ENCODE peak calls at places on chromosomes 7 and 10, in seven cellular contexts. V, T, K, A, G, Q and H are unnamed samples.

GRCh38 chr7:116045532-116045931 is 15.0 kb upstream of the TFEC start:
- DNase-seq in Q (no peak), G (no peak), A (no peak), V (no peak), K (no peak), T (no peak), H (no peak)

GRCh38 chr10:58385784-58386112 is 538 bp downstream of the TFAM start:
- DNase-seq in T (peak), A (peak), Q (peak), K (peak), V (no peak), G (peak), H (peak)

GRCh38 chr7:30886608-30887011 is 25.0 kb upstream of the AQP1 start:
- DNase-seq in T (no peak), V (no peak), G (no peak), A (no peak), K (no peak), Q (no peak), H (peak)

GRCh38 chr7:112989531-112989930 is 97.1 kb downstream of the GPR85 start:
- DNase-seq in Q (no peak), G (no peak), V (no peak), T (no peak), A (no peak), K (no peak), H (peak)

GRCh38 chr7:25048444-25048834 is 68.5 kb upstream of the OSBPL3 start:
- DNase-seq in V (no peak), A (no peak), G (no peak), K (no peak), Q (no peak), T (no peak), H (no peak)

GRCh38 chr7:151091988-151092387 is 5.7 kb downstream of the AGAP3 start:
- DNase-seq in V (no peak), K (no peak), Q (no peak), A (no peak), G (no peak), T (no peak), H (no peak)

GRCh38 chr7:124764847-124765400 is 668 bp downstream of the GPR37 start:
- DNase-seq in Q (no peak), T (peak), A (no peak), K (peak), V (no peak), G (no peak), H (peak)

GRCh38 chr7:30519122-30519521 is 14.5 kb upstream of the GGCT start:
- DNase-seq in T (no peak), A (no peak), G (no peak), V (no peak), K (no peak), Q (no peak), H (no peak)

GRCh38 chr10:5659702-5660528 is 6.5 kb downstream of the ASB13 start:
- DNase-seq in K (peak), T (peak), G (peak), V (no peak), Q (peak), A (peak), H (peak)

GRCh38 chr10:46094197-46094500 is 48.1 kb upstream of the MSMB start:
- DNase-seq in A (no peak), Q (no peak), K (no peak), V (no peak), G (no peak), T (no peak), H (no peak)

GRCh38 chr10:102776779-102777417 is 33.1 kb downstream of the WBP1L start:
- DNase-seq in K (peak), A (peak), T (peak), V (peak), Q (peak), G (peak), H (peak)

GRCh38 chr7:23530355-23530754 is 1.4 kb downstream of the TRA2A start:
- DNase-seq in G (peak), Q (peak), T (no peak), A (peak), K (no peak), V (no peak), H (peak)

GRCh38 chr7:19392246-19392645 is 247.0 kb upstream of the FERD3L start:
- DNase-seq in A (peak), V (no peak), Q (peak), K (no peak), G (no peak), T (no peak), H (peak)

GRCh38 chr10:94546616-94547175 is 1.1 kb downstream of the HELLS start:
- DNase-seq in V (no peak), T (no peak), A (peak), K (no peak), Q (peak), G (no peak), H (peak)

GRCh38 chr10:22897371-22897770 is 30.5 kb upstream of the ARMC3 start:
- DNase-seq in G (no peak), V (no peak), Q (no peak), K (no peak), A (no peak), T (no peak), H (no peak)

GRCh38 chr7:116621649-116622048 is 50.3 kb upstream of the MET start:
- DNase-seq in G (no peak), A (peak), V (no peak), Q (no peak), K (no peak), T (no peak), H (no peak)

GRCh38 chr10:52768114-52768532 is 4.5 kb downstream of the MBL2 start:
- DNase-seq in G (peak), Q (no peak), A (no peak), T (no peak), V (no peak), K (no peak), H (no peak)

GRCh38 chr7:26237035-26237807 is 35.7 kb downstream of the CBX3 start:
- DNase-seq in V (no peak), G (no peak), K (no peak), T (no peak), A (no peak), Q (no peak), H (no peak)

GRCh38 chr10:4242561-4243035 is 457.6 kb upstream of the KLF6 start:
- DNase-seq in V (no peak), G (no peak), K (peak), Q (peak), T (no peak), A (peak), H (peak)

GRCh38 chr10:91511549-91512330 is 101.6 kb downstream of the HECTD2 start:
- DNase-seq in T (no peak), G (no peak), Q (peak), V (no peak), A (peak), K (no peak), H (peak)

GRCh38 chr7:17275749-17276671 is 22.4 kb upstream of the AHR start:
- DNase-seq in V (no peak), Q (peak), T (no peak), A (peak), G (peak), K (no peak), H (peak)

GRCh38 chr10:621981-622740 is 67.3 kb downstream of the DIP2C start:
- DNase-seq in Q (no peak), V (no peak), A (no peak), G (no peak), K (no peak), T (no peak), H (no peak)

GRCh38 chr10:70267161-70267933 is 16.5 kb downstream of the NPFFR1 start:
- DNase-seq in K (no peak), V (no peak), G (no peak), T (no peak), A (peak), Q (peak), H (peak)

GRCh38 chr10:49161411-49161997 is 26.7 kb downstream of the TMEM273 start:
- DNase-seq in T (no peak), G (no peak), K (peak), A (peak), V (no peak), Q (peak), H (peak)

GRCh38 chr7:158559356-158559755 is 28.3 kb downstream of the PTPRN2 start:
- DNase-seq in K (no peak), Q (no peak), T (no peak), G (no peak), A (no peak), V (no peak), H (no peak)

GRCh38 chr10:95770084-95770720 is 14.2 kb downstream of the ENTPD1 start:
- DNase-seq in Q (no peak), T (no peak), A (no peak), V (no peak), K (no peak), G (no peak), H (no peak)

GRCh38 chr10:5711637-5712036 is 27.0 kb downstream of the TASOR2 start:
- DNase-seq in Q (no peak), G (no peak), K (no peak), V (no peak), A (no peak), T (no peak), H (no peak)

GRCh38 chr7:121531175-121532070 is 135.3 kb upstream of the FAM3C start:
- DNase-seq in A (no peak), Q (no peak), V (no peak), G (no peak), T (no peak), K (no peak), H (peak)

GRCh38 chr10:75904499-75905283 is 473.3 kb downstream of the LRMDA start:
- DNase-seq in A (no peak), G (no peak), Q (no peak), V (no peak), K (no peak), T (no peak), H (no peak)

GRCh38 chr10:52316500-52316899 is 2.4 kb downstream of the DKK1 start:
- DNase-seq in A (no peak), Q (peak), V (no peak), G (no peak), K (no peak), T (no peak), H (no peak)

GRCh38 chr7:129952164-129952652 is 552 bp downstream of the UBE2H start:
- DNase-seq in V (no peak), Q (peak), G (no peak), K (peak), T (peak), A (no peak), H (peak)

GRCh38 chr10:102422586-102423129 is 2.0 kb downstream of the FBXL15 start:
- DNase-seq in Q (peak), A (peak), T (peak), G (peak), V (no peak), K (peak), H (peak)

GRCh38 chr10:76115471-76116155 is 684.2 kb downstream of the LRMDA start:
- DNase-seq in V (no peak), T (no peak), Q (no peak), A (no peak), K (no peak), G (no peak), H (no peak)

GRCh38 chr10:88782222-88782621 is 20.3 kb upstream of the LIPM start:
- DNase-seq in Q (no peak), G (no peak), T (no peak), K (no peak), V (no peak), A (no peak), H (no peak)

GRCh38 chr10:24519950-24520349 is 203.7 kb downstream of the ARHGAP21 start:
- DNase-seq in V (no peak), A (no peak), T (no peak), K (peak), G (no peak), Q (no peak), H (no peak)

GRCh38 chr7:91474074-91474473 is 209.8 kb downstream of the FZD1 start:
- DNase-seq in G (no peak), V (no peak), A (no peak), Q (no peak), K (no peak), T (no peak), H (no peak)

DNA sequence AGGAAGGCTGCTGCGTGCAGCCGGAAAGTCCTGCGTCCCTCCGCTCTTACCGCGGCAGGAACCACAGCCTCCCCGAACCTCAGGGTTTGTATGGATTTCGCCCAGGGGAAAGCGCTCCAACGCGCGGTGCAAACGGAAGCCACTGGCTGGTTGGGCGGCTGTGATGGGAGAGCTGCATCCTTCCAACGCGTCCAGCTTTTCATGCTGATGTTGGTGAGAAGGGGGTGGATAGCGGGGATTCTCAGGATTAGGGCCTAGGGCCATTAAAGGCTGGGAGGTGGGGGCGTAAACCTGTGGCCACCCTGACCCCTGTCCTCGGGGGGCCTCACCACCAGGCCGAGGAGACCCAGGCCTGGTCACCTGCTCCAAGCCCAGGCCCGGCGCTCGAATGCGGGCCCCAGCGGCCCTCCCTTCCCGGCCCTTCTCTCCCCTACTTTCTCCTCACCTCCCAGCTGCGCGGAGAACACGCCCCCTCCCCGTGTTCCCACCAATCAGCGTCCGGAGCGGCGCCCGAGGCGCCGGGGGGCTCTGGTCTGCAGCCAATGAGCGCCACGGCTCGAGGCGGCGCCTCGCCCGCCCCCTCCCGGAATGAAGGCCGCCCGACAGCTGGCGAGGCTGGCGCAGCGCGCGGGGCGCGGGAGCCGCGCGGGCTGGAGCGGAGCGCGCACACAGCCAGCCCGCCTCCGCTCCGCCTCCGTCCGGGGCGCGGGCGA is 458 bp upstream of the NANOS1 start:
- DNase-seq in K (peak), A (peak), Q (peak), G (peak), T (peak), V (no peak), H (peak)
- H3K4me3 ChIP-seq in K (peak), A (peak), Q (peak), G (peak), T (peak), V (peak), H (peak)

GRCh38 chr10:132539894-132540293 is 2.3 kb downstream of the INPP5A start:
- DNase-seq in G (no peak), K (no peak), A (peak), T (no peak), V (no peak), Q (peak), H (peak)

GRCh38 chr10:132541129-132541528 is 3.5 kb downstream of the INPP5A start:
- DNase-seq in G (no peak), T (no peak), K (no peak), A (no peak), V (no peak), Q (no peak), H (no peak)

GRCh38 chr10:132541601-132542011 is 4.0 kb downstream of the INPP5A start:
- DNase-seq in Q (no peak), G (no peak), T (no peak), V (no peak), A (no peak), K (no peak), H (no peak)

GRCh38 chr10:132539431-132539839 is 1.8 kb downstream of the INPP5A start:
- DNase-seq in Q (no peak), A (no peak), G (no peak), T (peak), K (no peak), V (no peak), H (no peak)

GRCh38 chr10:132540456-132540855 is 2.9 kb downstream of the INPP5A start:
- DNase-seq in Q (peak), G (no peak), V (no peak), T (peak), A (peak), K (peak), H (peak)
- TF ChIP-seq CTCF in Q (peak), G (no peak), V (peak), T (no peak), A (peak), K (no peak), H (peak)

GRCh38 chr7:516606-517456 is 2.8 kb downstream of the PDGFA start:
- DNase-seq in K (no peak), T (no peak), A (peak), Q (peak), G (peak), V (no peak), H (peak)
- H3K4me3 ChIP-seq in K (peak), T (peak), A (peak), Q (peak), G (peak), V (peak), H (peak)

DNA sequence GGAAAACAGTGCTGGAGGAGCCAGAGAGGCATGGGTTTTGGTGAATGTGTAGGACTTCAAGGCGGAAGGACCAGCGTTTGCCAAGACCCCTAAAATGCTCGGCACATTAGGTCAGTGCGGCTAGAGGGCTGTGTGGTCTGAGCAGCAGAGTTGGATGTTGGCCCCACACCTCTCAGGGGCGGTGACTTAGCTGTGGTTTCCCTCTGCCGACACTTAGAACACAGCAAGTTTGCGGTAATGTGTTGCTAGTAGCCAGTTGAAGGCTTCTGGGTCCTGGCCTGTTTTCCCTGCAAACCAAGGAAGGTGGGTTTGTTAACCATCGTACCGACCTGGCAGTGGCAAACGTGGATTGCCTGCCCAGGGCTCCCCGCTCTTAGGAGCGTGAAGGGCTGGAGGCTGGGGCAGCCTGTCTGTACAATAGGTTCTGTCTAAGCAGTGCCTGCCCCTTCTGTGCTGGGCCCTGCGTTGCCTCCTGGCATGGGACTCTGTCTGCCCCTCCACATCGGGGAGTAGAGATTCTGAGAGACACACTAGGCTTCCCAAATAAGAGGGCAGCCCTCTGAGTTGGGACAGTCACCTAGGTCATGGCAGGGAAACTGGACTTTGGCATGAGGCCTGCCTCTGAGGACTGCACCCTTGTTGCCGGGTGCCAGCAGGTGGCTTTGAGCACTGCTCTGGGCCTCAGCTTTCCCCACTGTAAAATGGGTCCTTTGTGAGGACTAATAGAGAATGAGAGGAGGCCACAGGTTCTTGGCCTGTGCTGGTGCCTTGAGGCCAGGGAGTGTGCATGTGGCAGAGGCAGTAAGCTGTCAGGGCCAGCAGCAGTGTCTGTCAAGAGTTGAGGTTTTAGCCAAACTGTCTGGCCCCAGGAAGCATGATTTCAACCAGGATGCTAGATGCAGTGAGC is 13.8 kb downstream of the NACAD start:
- DNase-seq in K (no peak), Q (no peak), A (no peak), V (no peak), G (no peak), T (no peak), H (no peak)
- TF ChIP-seq CTCF in K (no peak), Q (no peak), A (no peak), V (no peak), G (no peak), T (no peak), H (no peak)

DNA sequence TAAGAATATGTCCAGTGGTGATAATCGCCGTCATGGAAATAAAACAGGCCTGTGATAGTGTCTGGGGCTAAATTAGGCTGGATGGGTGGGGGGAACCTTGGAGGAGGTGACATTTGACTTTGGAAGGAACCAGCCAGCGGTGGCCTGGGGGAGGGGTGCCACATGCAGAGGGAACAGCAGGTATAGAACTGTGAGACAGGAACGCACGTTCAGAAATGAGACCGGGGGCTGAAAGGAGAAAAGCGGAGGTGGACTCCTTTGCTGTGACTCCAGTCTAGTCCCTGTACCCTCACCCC is 2.6 kb upstream of the CYP26A1 start:
- DNase-seq in G (no peak), T (no peak), V (no peak), Q (no peak), K (no peak), A (no peak), H (no peak)
- H3K4me3 ChIP-seq in G (no peak), T (no peak), V (no peak), Q (no peak), K (no peak), A (no peak), H (no peak)